ENCODE peak calls at places on chromosomes 13 and 19, in eight cellular contexts. E, K, Y, P, M, B, X and O are unnamed samples.

GRCh38 chr19:12527034-12527836 is 24.0 kb downstream of the ZNF564 start:
- DNase-seq in E (peak), M (peak), B (no peak), X (no peak), K (peak), Y (no peak), P (peak), O (no peak)

GRCh38 chr13:51865838-51866237 is 4.1 kb downstream of the CCDC70 start:
- DNase-seq in X (no peak), P (no peak), E (no peak), M (no peak), K (no peak), Y (no peak), B (no peak), O (no peak)

GRCh38 chr19:30557927-30558557 is 185.9 kb downstream of the ZNF536 start:
- DNase-seq in Y (no peak), X (peak), K (no peak), M (no peak), B (no peak), P (no peak), E (no peak), O (no peak)

GRCh38 chr19:5292843-5293606 is 47.6 kb downstream of the PTPRS start:
- DNase-seq in K (peak), P (peak), B (peak), E (peak), M (peak), Y (peak), X (peak), O (peak)

GRCh38 chr13:38902551-38902950 is 88.1 kb downstream of the STOML3 start:
- DNase-seq in E (no peak), X (no peak), K (no peak), Y (no peak), M (no peak), B (no peak), P (no peak), O (no peak)

GRCh38 chr19:40687525-40688016 is 2.9 kb downstream of the NUMBL start:
- DNase-seq in M (peak), X (peak), E (no peak), B (peak), P (peak), K (peak), Y (peak), O (no peak)

GRCh38 chr19:2523630-2524311 is 47.8 kb downstream of the GADD45B start:
- DNase-seq in Y (no peak), B (no peak), E (no peak), X (peak), K (peak), P (peak), M (peak), O (no peak)

GRCh38 chr13:23956106-23956505 is 58.8 kb upstream of the C1QTNF9B start:
- DNase-seq in P (peak), K (peak), B (no peak), X (no peak), E (no peak), M (peak), Y (no peak), O (no peak)

GRCh38 chr19:2494447-2495129 is 18.7 kb downstream of the GADD45B start:
- DNase-seq in P (peak), B (peak), X (peak), Y (peak), E (peak), K (peak), M (peak), O (peak)

GRCh38 chr13:77946522-77946921 is 27.9 kb upstream of the EDNRB start:
- DNase-seq in B (no peak), K (no peak), P (peak), M (no peak), X (no peak), E (peak), Y (no peak), O (no peak)

GRCh38 chr13:35995136-35995535 is 136.0 kb downstream of the DCLK1 start:
- DNase-seq in M (no peak), Y (no peak), X (no peak), B (no peak), E (no peak), P (peak), K (no peak), O (no peak)

GRCh38 chr19:14342809-14343208 is 38.4 kb upstream of the ADGRE5 start:
- DNase-seq in K (no peak), M (no peak), B (no peak), X (no peak), P (no peak), E (no peak), Y (no peak), O (no peak)

GRCh38 chr19:5397804-5398692 is 57.2 kb upstream of the ZNRF4 start:
- DNase-seq in X (no peak), K (peak), B (no peak), M (no peak), P (peak), Y (no peak), E (no peak), O (no peak)

GRCh38 chr19:19348266-19348665 is 27.6 kb downstream of the MAU2 start:
- DNase-seq in K (no peak), P (no peak), X (no peak), B (no peak), E (no peak), M (peak), Y (no peak), O (no peak)

GRCh38 chr13:102913924-102914628 is 68.2 kb downstream of the ERCC5 start:
- DNase-seq in K (no peak), E (peak), Y (no peak), M (peak), B (no peak), X (no peak), P (peak), O (no peak)

GRCh38 chr19:11191273-11191755 is 6.0 kb downstream of the KANK2 start:
- DNase-seq in E (peak), K (peak), X (peak), M (peak), B (peak), P (peak), Y (peak), O (no peak)

GRCh38 chr19:18418725-18419194 is 438 bp upstream of the SSBP4 start:
- DNase-seq in B (no peak), E (no peak), M (no peak), X (peak), Y (peak), P (no peak), K (no peak), O (no peak)

GRCh38 chr19:5534787-5535586 is 32.8 kb downstream of the TINCR start:
- DNase-seq in E (no peak), B (no peak), P (no peak), Y (no peak), M (no peak), K (no peak), X (no peak), O (no peak)

GRCh38 chr19:19562665-19563347 is 24.7 kb downstream of the CILP2 start:
- DNase-seq in K (no peak), E (no peak), X (no peak), Y (no peak), M (no peak), P (no peak), B (no peak), O (peak)

GRCh38 chr19:40220674-40221073 is 2.5 kb upstream of the TTC9B start:
- DNase-seq in P (no peak), M (no peak), B (no peak), E (no peak), Y (no peak), X (no peak), K (no peak), O (no peak)

GRCh38 chr19:45496349-45496953 is 396 bp downstream of the RTN2 start:
- DNase-seq in X (no peak), P (no peak), M (no peak), B (no peak), K (no peak), Y (peak), E (peak), O (no peak)

GRCh38 chr13:101204270-101205011 is 211.9 kb downstream of the NALCN start:
- DNase-seq in Y (no peak), E (no peak), K (no peak), M (peak), P (no peak), X (no peak), B (no peak), O (no peak)

GRCh38 chr13:89726690-89727435 is 1620.6 kb upstream of the MIR17HG start:
- DNase-seq in B (no peak), M (peak), E (peak), P (peak), K (peak), Y (no peak), X (no peak), O (no peak)

GRCh38 chr19:17235618-17236413 is 9.8 kb downstream of the OCEL1 start:
- DNase-seq in X (peak), K (peak), E (peak), Y (peak), B (peak), P (peak), M (peak), O (peak)

GRCh38 chr13:27820524-27821482 is 28.5 kb downstream of the GSX1 start:
- DNase-seq in E (no peak), Y (no peak), K (no peak), B (no peak), X (no peak), P (no peak), M (no peak), O (no peak)

GRCh38 chr13:76707360-76707759 is 178.8 kb downstream of the KCTD12 start:
- DNase-seq in E (peak), Y (no peak), P (peak), B (no peak), K (peak), X (no peak), M (peak), O (no peak)

GRCh38 chr13:29785978-29786377 is 64.4 kb downstream of the UBL3 start:
- DNase-seq in E (no peak), Y (no peak), B (no peak), P (no peak), K (no peak), M (no peak), X (no peak), O (no peak)
- TF ChIP-seq CTCF in E (no peak), Y (no peak), B (no peak), P (no peak), K (no peak), M (no peak), X (no peak), O (no peak)

DNA sequence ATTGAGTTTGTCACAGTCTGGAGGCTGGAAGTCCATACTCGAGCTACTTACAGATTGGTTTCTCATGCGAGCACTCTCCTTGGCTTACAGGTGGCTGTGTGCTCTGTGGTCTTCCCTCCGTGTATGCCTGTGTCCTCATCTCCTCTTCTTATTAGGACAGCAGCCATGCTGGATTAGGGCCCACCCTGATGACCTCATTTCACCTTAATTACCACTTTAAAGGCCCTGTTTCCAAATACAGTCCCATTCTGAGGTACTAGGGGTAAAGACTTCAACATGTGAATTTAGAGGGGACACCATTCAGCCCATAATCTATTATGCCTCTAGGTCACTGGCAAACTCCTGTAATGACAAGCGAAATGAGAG is 40.6 kb downstream of the SHISA2 start:
- DNase-seq in K (no peak), X (no peak), M (no peak), B (no peak), Y (no peak), E (no peak), P (no peak), O (no peak)
- H3K4me3 ChIP-seq in K (no peak), X (no peak), M (no peak), B (no peak), Y (no peak), E (no peak), P (no peak), O (no peak)

GRCh38 chr13:42041017-42041683 is 7.3 kb upstream of the DGKH start:
- DNase-seq in X (peak), P (peak), E (peak), K (peak), B (peak), M (peak), Y (peak), O (no peak)

GRCh38 chr13:42039457-42039945 is 8.9 kb upstream of the DGKH start:
- DNase-seq in E (no peak), M (no peak), B (no peak), X (no peak), K (no peak), Y (no peak), P (no peak), O (no peak)

GRCh38 chr13:42038661-42039456 is 9.6 kb upstream of the DGKH start:
- DNase-seq in E (no peak), Y (no peak), B (no peak), M (no peak), K (no peak), X (no peak), P (no peak), O (no peak)

GRCh38 chr13:42040730-42041016 is 7.8 kb upstream of the DGKH start:
- DNase-seq in M (no peak), Y (no peak), E (no peak), P (no peak), B (no peak), K (no peak), X (no peak), O (no peak)

DNA sequence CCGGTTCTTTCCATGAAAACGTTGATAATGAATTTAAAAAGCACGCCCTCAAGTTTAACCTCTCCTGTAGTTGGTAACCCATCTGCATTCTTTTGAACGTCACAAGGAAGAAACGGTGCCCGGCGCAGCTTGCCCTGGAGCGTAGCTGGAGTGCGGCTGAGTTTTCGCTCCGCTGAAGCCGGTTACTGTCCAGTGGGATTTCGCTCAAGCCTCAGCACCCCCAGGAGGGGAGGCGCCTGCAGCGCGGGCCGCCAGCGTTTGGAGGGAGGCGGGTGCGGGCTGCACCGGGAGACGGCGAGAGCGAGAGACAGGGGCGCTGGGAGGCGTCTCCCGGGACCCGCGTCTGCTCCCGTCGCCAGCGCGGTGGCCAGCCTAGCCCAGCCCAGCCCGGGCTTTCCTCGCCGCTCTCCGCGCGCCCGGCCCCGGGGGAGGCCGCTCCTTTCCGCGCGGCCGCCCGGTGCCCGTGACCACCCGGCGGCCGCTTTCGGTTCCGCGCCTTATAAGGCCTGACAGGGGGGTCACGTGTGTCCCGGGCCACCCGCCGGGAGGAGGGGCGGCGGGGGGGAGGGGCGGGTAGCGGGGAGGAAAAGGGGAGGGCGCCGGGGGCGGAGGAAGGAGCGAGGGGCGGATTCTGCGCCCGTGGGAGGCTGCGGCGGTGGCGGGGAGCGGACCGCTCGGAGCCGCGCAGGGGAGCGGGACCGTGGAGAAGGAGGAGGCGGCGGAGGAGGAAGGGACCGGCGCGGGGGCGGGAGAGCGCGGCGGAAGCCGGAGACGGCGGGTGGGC is 8.3 kb upstream of the DGKH start:
- DNase-seq in K (peak), E (peak), Y (peak), X (peak), P (peak), B (peak), M (peak), O (peak)
- TF ChIP-seq CTCF in K (peak), E (no peak), Y (no peak), X (no peak), P (no peak), B (no peak), M (no peak), O (no peak)

DNA sequence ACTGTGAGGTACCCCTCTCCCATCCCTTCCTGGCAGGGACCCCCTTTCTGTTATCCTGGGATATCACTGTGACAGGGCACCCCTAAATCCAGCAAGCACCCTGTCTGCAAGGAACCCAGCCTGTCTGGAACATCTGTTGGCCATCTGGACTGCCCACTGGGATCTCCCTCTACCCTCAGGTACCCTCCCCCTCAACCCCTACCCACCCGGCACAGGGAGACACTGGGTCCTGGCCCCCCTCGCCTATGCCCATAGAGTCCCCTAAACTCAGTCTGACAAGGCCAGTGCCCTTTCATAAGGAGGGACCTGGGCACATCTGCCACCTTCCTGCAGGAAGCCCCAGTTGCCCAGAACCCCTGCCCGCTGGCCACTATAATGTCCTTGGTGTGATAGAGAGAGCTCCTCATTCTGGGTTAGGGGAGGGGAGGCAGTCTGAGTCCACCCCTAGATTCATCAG is 2.8 kb upstream of the SLC27A5 start:
- DNase-seq in Y (no peak), P (no peak), M (no peak), E (no peak), X (no peak), B (no peak), K (no peak), O (no peak)
- H3K4me3 ChIP-seq in Y (peak), P (peak), M (no peak), E (peak), X (no peak), B (peak), K (peak), O (peak)

DNA sequence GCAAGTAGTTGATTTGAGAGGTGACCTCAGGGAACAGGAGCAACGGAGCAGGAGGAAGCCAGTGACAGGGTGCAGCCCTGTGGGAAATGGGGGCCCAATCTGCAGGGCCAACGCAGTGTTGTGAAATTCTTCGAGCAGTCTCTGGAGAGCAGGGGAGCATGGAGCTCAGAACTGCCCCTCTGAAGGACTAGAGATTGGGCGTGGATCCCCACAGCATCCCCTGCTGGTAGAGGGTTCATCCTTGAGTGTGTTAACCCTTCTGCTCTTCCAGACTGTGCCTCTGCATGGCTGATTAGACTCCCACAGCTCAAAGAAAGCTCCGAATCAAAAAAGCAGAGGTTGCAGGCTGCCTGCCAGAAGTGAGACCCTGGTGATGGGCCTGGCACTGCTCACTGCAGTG is 77.9 kb upstream of the UQCRFS1 start:
- DNase-seq in K (no peak), B (no peak), E (no peak), Y (no peak), X (peak), M (no peak), P (no peak), O (no peak)
- TF ChIP-seq CTCF in K (no peak), B (no peak), E (no peak), Y (no peak), X (no peak), M (no peak), P (no peak), O (no peak)

GRCh38 chr19:8368136-8368535 is 4.2 kb downstream of the ANGPTL4 start:
- DNase-seq in B (no peak), X (no peak), P (no peak), Y (no peak), E (no peak), M (no peak), K (no peak), O (no peak)
- H3K4me3 ChIP-seq in B (no peak), X (no peak), P (no peak), Y (peak), E (no peak), M (no peak), K (no peak), O (no peak)

GRCh38 chr13:99198630-99199029 is 2.0 kb upstream of the UBAC2 start:
- DNase-seq in E (no peak), P (no peak), K (no peak), Y (no peak), M (no peak), B (no peak), X (no peak), O (no peak)

GRCh38 chr13:99197257-99197651 is 3.4 kb upstream of the UBAC2 start:
- DNase-seq in E (no peak), B (no peak), M (no peak), X (no peak), Y (no peak), K (no peak), P (no peak), O (no peak)

GRCh38 chr13:99193152-99193551 is 7.5 kb upstream of the UBAC2 start:
- DNase-seq in M (no peak), E (no peak), K (no peak), Y (no peak), B (no peak), X (no peak), P (no peak), O (no peak)

GRCh38 chr13:99199541-99200432 is 867 bp upstream of the UBAC2 start:
- DNase-seq in X (peak), M (no peak), K (no peak), P (peak), Y (no peak), E (peak), B (no peak), O (no peak)

DNA sequence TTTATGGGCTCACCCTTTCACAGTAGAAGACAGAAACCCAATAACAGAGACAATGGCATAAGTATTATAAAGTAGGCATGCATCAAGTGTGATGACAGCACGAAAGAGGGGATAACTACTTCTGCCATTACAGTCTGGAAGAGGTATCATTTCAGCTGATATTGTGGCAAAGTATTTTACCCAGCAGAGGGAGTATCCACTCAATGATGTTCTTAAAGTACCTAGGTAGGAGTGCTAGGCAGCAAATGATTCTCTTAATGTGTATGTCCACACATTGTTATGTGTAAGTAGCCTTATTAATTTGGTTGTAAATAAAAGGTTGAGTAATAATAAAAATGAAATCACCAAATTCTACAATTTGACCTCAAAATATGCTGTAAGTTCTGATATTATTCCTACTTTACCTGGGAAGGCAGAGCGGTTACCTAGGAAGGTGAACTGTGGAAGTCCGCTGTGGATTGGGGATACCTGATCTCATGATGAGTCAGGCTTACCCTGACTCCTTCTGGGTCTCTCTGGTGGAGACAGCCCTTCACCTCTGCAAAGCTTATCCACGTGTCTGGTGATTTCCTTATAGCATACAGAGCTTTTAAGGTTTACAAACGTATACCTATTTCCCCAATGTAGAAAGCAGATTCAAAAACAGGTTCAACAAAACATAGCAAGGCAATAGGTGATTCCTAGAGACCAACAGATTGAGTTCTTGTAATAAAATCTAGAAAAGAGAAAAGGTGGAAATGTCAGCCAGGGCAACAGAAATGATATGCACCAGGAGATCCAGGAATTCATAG is 4.0 kb upstream of the UBAC2 start:
- DNase-seq in P (peak), B (no peak), M (no peak), Y (no peak), X (no peak), K (no peak), E (peak), O (no peak)
- TF ChIP-seq CTCF in P (no peak), B (no peak), M (no peak), Y (peak), X (no peak), K (peak), E (no peak), O (peak)